ENCODE peak calls at places on chromosomes 6 and 20, in nine cellular contexts. G is activated naive CD8-positive, alpha-beta T cell treated with anti-CD3 and anti-CD28 coated beads, Interleukin-2, amount 50 U/mL, for 24 hours; U is NCI-H774; O is AML-193; J is A549; K is hypothalamus; H is activated gamma-delta T cell treated with Interleukin-2 at 50 U/mL for 16 hours; B is anterior cingulate cortex; W is HEK293T. X is an unnamed sample.

GRCh38 chr20:45822863-45823262 is 4.2 kb downstream of the TNNC2 start:
- DNase-seq in G (no peak), U (no peak), O (no peak), J (no peak), K (no peak), H (no peak), B (no peak), W (no peak), X (no peak)

GRCh38 chr20:63307538-63308217 is 14.7 kb downstream of the COL20A1 start:
- DNase-seq in G (no peak), U (no peak), O (no peak), J (no peak), K (no peak), H (no peak), B (no peak), W (no peak), X (no peak)

GRCh38 chr20:32440758-32441078 is 82.6 kb downstream of the ASXL1 start:
- DNase-seq in G (no peak), U (no peak), O (no peak), J (no peak), K (no peak), H (no peak), B (no peak), W (no peak), X (no peak)

GRCh38 chr6:35014786-35015185 is 125.7 kb downstream of the ANKS1A start:
- DNase-seq in G (no peak), U (no peak), O (peak), J (no peak), K (no peak), H (no peak), B (no peak), W (no peak), X (no peak)

GRCh38 chr6:108895591-108895990 is 47.4 kb downstream of the ARMC2 start:
- DNase-seq in G (no peak), U (no peak), O (peak), J (no peak), K (no peak), H (no peak), B (no peak), W (no peak), X (no peak)

GRCh38 chr6:86856937-86857563 is 80.3 kb upstream of the HTR1E start:
- DNase-seq in G (peak), U (peak), O (peak), J (peak), K (no peak), H (no peak), B (no peak), W (peak), X (peak)

GRCh38 chr6:166005401-166005845 is 162.2 kb downstream of the TBXT start:
- DNase-seq in G (no peak), U (peak), O (no peak), J (peak), K (peak), H (no peak), B (no peak), W (no peak), X (no peak)

GRCh38 chr20:8932192-8933150 is 136.4 kb upstream of the PLCB4 start:
- DNase-seq in G (no peak), U (no peak), O (no peak), J (peak), K (no peak), H (no peak), B (no peak), W (no peak), X (no peak)